ENCODE peak calls at places on chromosomes 11 and 22, in four cellular contexts. W is WTC11, K is progenitor cell of endocrine pancreas, S is AG04450. J is an unnamed sample.

GRCh38 chr11:65403607-65404121 is 17.2 kb downstream of the FRMD8 start:
- DNase-seq in K (no peak), S (no peak), W (no peak), J (no peak)

GRCh38 chr22:28430656-28431055 is 249.0 kb downstream of the TTC28 start:
- DNase-seq in S (no peak), W (no peak), K (no peak), J (no peak)

GRCh38 chr11:124482362-124483147 is 37.1 kb upstream of the OR8B8 start:
- DNase-seq in K (no peak), W (no peak), S (no peak), J (no peak)

GRCh38 chr11:48001438-48002021 is 21.2 kb downstream of the PTPRJ start:
- DNase-seq in S (peak; percentile 63), K (no peak), W (no peak), J (no peak)

GRCh38 chr22:27668828-27669797 is 132.4 kb downstream of the MN1 start:
- DNase-seq in W (no peak), K (no peak), S (no peak), J (peak; percentile 96)

GRCh38 chr11:11821899-11822298 is 19.9 kb upstream of the USP47 start:
- DNase-seq in S (no peak), W (no peak), K (no peak), J (no peak)

GRCh38 chr11:1694846-1695547 is 2.0 kb upstream of the KRTAP5-6 start:
- DNase-seq in S (no peak), W (no peak), K (no peak), J (no peak)

GRCh38 chr11:7549681-7550080 is 35.9 kb downstream of the PPFIBP2 start:
- DNase-seq in W (no peak), K (no peak), S (no peak), J (no peak)

GRCh38 chr22:36692280-36692679 is 11.3 kb downstream of the CACNG2 start:
- DNase-seq in K (no peak), S (no peak), W (no peak), J (no peak)

GRCh38 chr11:2574043-2574552 is 125.7 kb downstream of the KCNQ1OT1 start:
- DNase-seq in K (no peak), S (no peak), W (peak; percentile 9), J (no peak)

GRCh38 chr11:45960387-45961110 is 38.1 kb downstream of the LARGE2 start:
- DNase-seq in K (no peak), W (no peak), S (no peak), J (no peak)

GRCh38 chr11:16863382-16863781 is 124.9 kb downstream of the C11orf58 start:
- DNase-seq in S (no peak), K (no peak), W (no peak), J (no peak)

GRCh38 chr11:65300621-65301290 is 13.9 kb upstream of the CDC42EP2 start:
- DNase-seq in K (no peak), W (no peak), S (no peak), J (no peak)

GRCh38 chr11:61626580-61627380 is 45.9 kb upstream of the SYT7 start:
- DNase-seq in S (no peak), W (peak; percentile 82), K (peak; percentile 52), J (peak; percentile 59)

GRCh38 chr11:34585870-34586654 is 34.8 kb upstream of the EHF start:
- DNase-seq in W (no peak), S (peak; percentile 39), K (no peak), J (no peak)

GRCh38 chr11:43935131-43935979 is 7.1 kb upstream of the C11orf96 start:
- DNase-seq in W (no peak), S (no peak), K (no peak), J (no peak)

GRCh38 chr11:1218788-1219445 is 3.9 kb upstream of the MUC5B start:
- DNase-seq in K (no peak), S (no peak), W (no peak), J (no peak)

GRCh38 chr11:14861680-14862079 is 30.4 kb downstream of the CYP2R1 start:
- DNase-seq in W (no peak), S (no peak), K (no peak), J (no peak)

GRCh38 chr22:19820880-19821522 is 33.7 kb downstream of the GNB1L start:
- DNase-seq in K (peak; percentile 8), S (no peak), W (no peak), J (peak; percentile 31)

GRCh38 chr11:43222215-43222614 is 89.6 kb upstream of the API5 start:
- DNase-seq in S (no peak), K (no peak), W (no peak), J (no peak)

GRCh38 chr11:8110396-8110795 is 29.4 kb downstream of the TUB start:
- DNase-seq in S (no peak), K (no peak), W (no peak), J (no peak)

GRCh38 chr11:12106101-12106500 is 4.3 kb upstream of the MICAL2 start:
- DNase-seq in K (no peak), W (no peak), S (no peak), J (no peak)

GRCh38 chr22:35313311-35314121 is 13.8 kb downstream of the TOM1 start:
- DNase-seq in W (no peak), S (peak; percentile 26), K (no peak), J (peak; percentile 81)

GRCh38 chr22:37256075-37256726 is 12.1 kb upstream of the RAC2 start:
- DNase-seq in S (no peak), W (no peak), K (no peak), J (no peak)

GRCh38 chr11:105211806-105212531 is 72.4 kb upstream of the CARD18 start:
- DNase-seq in K (no peak), W (no peak), S (no peak), J (no peak)

GRCh38 chr11:16891964-16892363 is 122.2 kb downstream of the PLEKHA7 start:
- DNase-seq in W (no peak), K (no peak), S (no peak), J (no peak)

GRCh38 chr11:72038491-72038890 is 39.8 kb downstream of the IL18BP start:
- DNase-seq in K (no peak), W (no peak), S (peak; percentile 48), J (no peak)

GRCh38 chr11:62708423-62709261 is 1.2 kb downstream of the GNG3 start:
- DNase-seq in K (no peak), W (peak; percentile 45), S (no peak), J (no peak)

GRCh38 chr11:131688056-131688693 is 317.8 kb downstream of the NTM start:
- DNase-seq in W (peak; percentile 81), K (peak; percentile 66), S (no peak), J (peak; percentile 54)

GRCh38 chr11:75792997-75793800 is 21.8 kb upstream of the UVRAG start:
- DNase-seq in K (no peak), W (no peak), S (no peak), J (no peak)

GRCh38 chr11:70353329-70353728 is 45.0 kb upstream of the CTTN start:
- DNase-seq in S (no peak), W (no peak), K (no peak), J (no peak)

DNA sequence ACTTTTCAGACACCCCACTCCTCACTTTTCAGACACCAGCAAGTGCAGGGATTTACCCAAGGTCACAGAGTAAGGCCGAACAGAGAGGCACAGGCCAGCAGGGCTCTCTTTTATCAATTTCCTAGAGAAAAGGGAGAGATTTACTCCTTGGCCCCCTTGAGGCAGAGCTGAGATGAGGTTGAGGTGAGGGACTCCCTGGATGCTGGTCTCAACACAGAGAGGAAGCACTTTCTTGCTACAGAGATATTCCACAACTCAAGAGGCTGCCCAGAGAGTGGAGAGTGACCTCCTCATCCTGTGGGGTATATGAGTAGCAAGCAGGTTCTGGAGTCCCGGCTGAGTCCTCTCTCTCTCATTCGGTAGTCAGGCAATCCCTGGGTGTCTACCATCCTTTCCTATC is 2.0 kb upstream of the ARHGEF17 start:
- DNase-seq in W (no peak), K (no peak), S (no peak), J (no peak)
- TF ChIP-seq CTCF in W (no peak), K (peak; percentile 21), S (peak; percentile 41), J (peak; percentile 16)

GRCh38 chr11:57649826-57650738 is at the start of gene YPEL4:
- DNase-seq in K (no peak), S (peak; percentile 50), W (peak; percentile 45), J (no peak)

GRCh38 chr11:57651408-57651807 is 1.7 kb upstream of the YPEL4 start:
- DNase-seq in S (no peak), K (no peak), W (no peak), J (no peak)

GRCh38 chr11:57650739-57651090 is 1.0 kb upstream of the YPEL4 start:
- DNase-seq in W (no peak), K (no peak), S (no peak), J (no peak)

GRCh38 chr11:57656936-57657289 is 649 bp upstream of the CLP1 start:
- DNase-seq in K (no peak), W (no peak), S (no peak), J (no peak)

DNA sequence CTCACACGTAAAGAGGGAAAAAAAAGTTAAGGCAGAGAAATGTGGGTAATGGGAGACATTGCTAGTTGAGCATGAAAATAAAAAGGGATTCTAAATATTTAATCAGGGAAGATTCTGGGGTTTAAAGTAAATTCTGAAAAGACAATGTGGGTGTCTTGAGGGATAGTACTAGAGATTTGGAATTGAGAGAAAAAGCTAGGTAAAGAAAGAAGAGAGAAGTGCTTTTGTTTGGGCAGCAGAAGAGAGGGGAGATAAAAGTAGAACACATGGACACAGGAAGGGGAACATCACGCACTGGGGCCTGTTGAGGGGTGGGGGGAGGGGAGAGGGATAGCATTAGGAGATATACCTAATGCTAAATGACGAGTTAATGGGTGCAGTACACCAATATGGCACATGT is 3.5 kb upstream of the YPEL4 start:
- DNase-seq in S (no peak), W (no peak), K (no peak), J (no peak)
- TF ChIP-seq CTCF in S (no peak), W (no peak), K (no peak), J (no peak)

GRCh38 chr22:39212721-39213376 is 31.9 kb downstream of the PDGFB start:
- DNase-seq in W (no peak), S (no peak), K (no peak), J (no peak)
- TF ChIP-seq CTCF in W (no peak), S (no peak), K (no peak), J (peak; percentile 21)

GRCh38 chr11:67542971-67543370 is 19.7 kb upstream of the CABP2 start:
- DNase-seq in S (no peak), W (no peak), K (no peak), J (no peak)
- TF ChIP-seq CTCF in S (no peak), W (no peak), K (no peak), J (no peak)

DNA sequence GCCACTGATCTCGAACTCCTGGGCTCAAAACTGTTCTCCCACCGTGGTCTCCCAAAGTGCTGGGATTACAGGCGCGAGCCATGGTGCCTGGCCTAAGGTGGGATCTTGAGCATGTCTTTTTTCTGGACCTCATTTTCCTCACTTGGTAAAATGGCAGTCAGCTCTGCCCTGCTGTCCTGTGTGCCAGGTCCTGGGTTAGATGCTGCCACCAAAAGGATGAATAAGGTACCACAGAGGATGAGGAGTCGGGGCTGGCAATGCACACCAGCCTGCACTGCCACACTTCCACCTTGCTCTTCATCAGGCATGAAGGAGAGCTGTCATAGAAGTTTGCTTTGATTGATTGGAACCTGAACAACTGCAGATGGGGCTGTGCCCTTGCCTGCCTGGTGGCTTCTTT is 32.3 kb downstream of the ACO2 start:
- DNase-seq in K (no peak), S (no peak), W (no peak), J (peak; percentile 46)
- TF ChIP-seq CTCF in K (no peak), S (no peak), W (no peak), J (peak; percentile 66)

J was measured in WERI-Rb-1.